ENCODE peak calls at places on chromosomes 7 and 10, in nine cellular contexts. Z, R, Q, N, G, Y, I, D and P are unnamed samples.

GRCh38 chr7:55526770-55527169 is 45.5 kb downstream of the VOPP1 start:
- DNase-seq in Z (no peak), R (no peak), Q (no peak), N (no peak), G (no peak), Y (peak), I (no peak), D (peak), P (no peak)

GRCh38 chr7:25376207-25376606 is 147.9 kb upstream of the NPVF start:
- DNase-seq in Z (no peak), R (no peak), Q (no peak), N (no peak), G (no peak), Y (no peak), I (no peak), D (no peak), P (no peak)

GRCh38 chr10:31829776-31830175 is 98.9 kb downstream of the ARHGAP12 start:
- DNase-seq in Z (no peak), R (no peak), Q (no peak), N (no peak), G (no peak), Y (no peak), I (no peak), D (no peak), P (no peak)

GRCh38 chr10:114663631-114664030 is 5.6 kb upstream of the ABLIM1 start:
- DNase-seq in Z (no peak), R (peak), Q (no peak), N (no peak), G (no peak), Y (no peak), I (no peak), D (no peak), P (peak)

GRCh38 chr10:51932530-51932929 is 233.1 kb upstream of the CSTF2T start:
- DNase-seq in Z (no peak), R (no peak), Q (no peak), N (no peak), G (no peak), Y (no peak), I (no peak), D (no peak), P (no peak)

GRCh38 chr10:69895759-69896158 is 94.1 kb downstream of the COL13A1 start:
- DNase-seq in Z (peak), R (no peak), Q (peak), N (no peak), G (peak), Y (no peak), I (peak), D (no peak), P (no peak)

GRCh38 chr10:92742331-92743228 is 52.8 kb downstream of the HHEX start:
- DNase-seq in Z (no peak), R (no peak), Q (no peak), N (no peak), G (no peak), Y (peak), I (no peak), D (no peak), P (no peak)

GRCh38 chr10:87868277-87868676 is 4.9 kb downstream of the PTEN start:
- DNase-seq in Z (no peak), R (no peak), Q (no peak), N (no peak), G (no peak), Y (no peak), I (no peak), D (no peak), P (no peak)

GRCh38 chr10:11176746-11177145 is 159.1 kb downstream of the CELF2 start:
- DNase-seq in Z (no peak), R (no peak), Q (no peak), N (no peak), G (no peak), Y (peak), I (no peak), D (no peak), P (no peak)

GRCh38 chr10:11472158-11472753 is 139.2 kb downstream of the USP6NL start:
- DNase-seq in Z (no peak), R (peak), Q (peak), N (peak), G (peak), Y (peak), I (peak), D (peak), P (peak)

GRCh38 chr10:81018898-81019890 is 481.5 kb downstream of the SH2D4B start:
- DNase-seq in Z (no peak), R (peak), Q (no peak), N (peak), G (peak), Y (peak), I (peak), D (no peak), P (peak)

GRCh38 chr10:36765777-36766176 is 359.6 kb upstream of the ANKRD30A start:
- DNase-seq in Z (no peak), R (no peak), Q (no peak), N (no peak), G (peak), Y (no peak), I (no peak), D (no peak), P (no peak)

GRCh38 chr10:92846-93245 is 42.4 kb upstream of the ZMYND11 start:
- DNase-seq in Z (no peak), R (no peak), Q (no peak), N (no peak), G (no peak), Y (no peak), I (no peak), D (no peak), P (no peak)

GRCh38 chr7:148567524-148567923 is 23.0 kb upstream of the C7orf33 start:
- DNase-seq in Z (no peak), R (no peak), Q (no peak), N (no peak), G (no peak), Y (no peak), I (no peak), D (no peak), P (no peak)

GRCh38 chr10:49281461-49281860 is 17.5 kb upstream of the C10orf71 start:
- DNase-seq in Z (no peak), R (no peak), Q (no peak), N (no peak), G (no peak), Y (peak), I (no peak), D (peak), P (no peak)

GRCh38 chr10:124696446-124697392 is 47.5 kb downstream of the FAM53B start:
- DNase-seq in Z (no peak), R (no peak), Q (no peak), N (no peak), G (no peak), Y (no peak), I (no peak), D (no peak), P (peak)

GRCh38 chr10:13526952-13527863 is 1.6 kb downstream of the BEND7 start:
- DNase-seq in Z (no peak), R (no peak), Q (no peak), N (no peak), G (peak), Y (no peak), I (no peak), D (no peak), P (no peak)

GRCh38 chr10:5070648-5071410 is 23.4 kb upstream of the AKR1C3 start:
- DNase-seq in Z (no peak), R (peak), Q (no peak), N (no peak), G (peak), Y (no peak), I (no peak), D (no peak), P (no peak)

GRCh38 chr10:8130973-8131911 is 76.8 kb downstream of the GATA3 start:
- DNase-seq in Z (no peak), R (no peak), Q (no peak), N (no peak), G (peak), Y (peak), I (no peak), D (no peak), P (no peak)

GRCh38 chr7:137870684-137871083 is 23.9 kb upstream of the DGKI start:
- DNase-seq in Z (no peak), R (no peak), Q (no peak), N (no peak), G (peak), Y (no peak), I (no peak), D (no peak), P (no peak)

GRCh38 chr10:130218936-130219335 is 82.7 kb downstream of the GLRX3 start:
- DNase-seq in Z (peak), R (no peak), Q (no peak), N (no peak), G (no peak), Y (no peak), I (no peak), D (no peak), P (no peak)

GRCh38 chr10:29266641-29267040 is 22.2 kb upstream of the LYZL1 start:
- DNase-seq in Z (no peak), R (no peak), Q (no peak), N (no peak), G (no peak), Y (peak), I (no peak), D (no peak), P (no peak)

GRCh38 chr7:23247602-23248335 is 1.2 kb downstream of the GPNMB start:
- DNase-seq in Z (no peak), R (no peak), Q (peak), N (no peak), G (no peak), Y (peak), I (no peak), D (no peak), P (no peak)

GRCh38 chr7:1101580-1102431 is 13.9 kb downstream of the GPER1 start:
- DNase-seq in Z (no peak), R (peak), Q (no peak), N (no peak), G (no peak), Y (no peak), I (no peak), D (peak), P (peak)

GRCh38 chr7:3399858-3400257 is 98.8 kb downstream of the SDK1 start:
- DNase-seq in Z (no peak), R (no peak), Q (no peak), N (no peak), G (peak), Y (peak), I (no peak), D (no peak), P (no peak)

GRCh38 chr10:62502995-62503613 is 128.9 kb downstream of the ZNF365 start:
- DNase-seq in Z (no peak), R (no peak), Q (no peak), N (no peak), G (no peak), Y (peak), I (peak), D (no peak), P (no peak)

GRCh38 chr10:71999360-72000072 is 35.3 kb downstream of the CHST3 start:
- DNase-seq in Z (peak), R (peak), Q (peak), N (no peak), G (peak), Y (no peak), I (peak), D (no peak), P (peak)

GRCh38 chr7:731440-732085 is 4.5 kb upstream of the PRKAR1B start:
- DNase-seq in Z (peak), R (no peak), Q (no peak), N (no peak), G (no peak), Y (no peak), I (no peak), D (no peak), P (no peak)

GRCh38 chr7:135407884-135408283 is 102.0 kb downstream of the CNOT4 start:
- DNase-seq in Z (no peak), R (no peak), Q (no peak), N (no peak), G (no peak), Y (no peak), I (no peak), D (no peak), P (no peak)

GRCh38 chr10:132401396-132402168 is 4.6 kb downstream of the PWWP2B start:
- DNase-seq in Z (no peak), R (peak), Q (no peak), N (no peak), G (no peak), Y (no peak), I (no peak), D (peak), P (peak)

GRCh38 chr10:75508814-75509306 is 77.4 kb downstream of the LRMDA start:
- DNase-seq in Z (no peak), R (no peak), Q (peak), N (no peak), G (no peak), Y (no peak), I (no peak), D (no peak), P (no peak)

GRCh38 chr10:24483701-24484100 is 240.0 kb downstream of the ARHGAP21 start:
- DNase-seq in Z (peak), R (peak), Q (no peak), N (peak), G (peak), Y (peak), I (peak), D (peak), P (peak)

GRCh38 chr10:60666221-60666620 is 112.1 kb upstream of the CDK1 start:
- DNase-seq in Z (no peak), R (no peak), Q (no peak), N (no peak), G (no peak), Y (peak), I (peak), D (no peak), P (no peak)

DNA sequence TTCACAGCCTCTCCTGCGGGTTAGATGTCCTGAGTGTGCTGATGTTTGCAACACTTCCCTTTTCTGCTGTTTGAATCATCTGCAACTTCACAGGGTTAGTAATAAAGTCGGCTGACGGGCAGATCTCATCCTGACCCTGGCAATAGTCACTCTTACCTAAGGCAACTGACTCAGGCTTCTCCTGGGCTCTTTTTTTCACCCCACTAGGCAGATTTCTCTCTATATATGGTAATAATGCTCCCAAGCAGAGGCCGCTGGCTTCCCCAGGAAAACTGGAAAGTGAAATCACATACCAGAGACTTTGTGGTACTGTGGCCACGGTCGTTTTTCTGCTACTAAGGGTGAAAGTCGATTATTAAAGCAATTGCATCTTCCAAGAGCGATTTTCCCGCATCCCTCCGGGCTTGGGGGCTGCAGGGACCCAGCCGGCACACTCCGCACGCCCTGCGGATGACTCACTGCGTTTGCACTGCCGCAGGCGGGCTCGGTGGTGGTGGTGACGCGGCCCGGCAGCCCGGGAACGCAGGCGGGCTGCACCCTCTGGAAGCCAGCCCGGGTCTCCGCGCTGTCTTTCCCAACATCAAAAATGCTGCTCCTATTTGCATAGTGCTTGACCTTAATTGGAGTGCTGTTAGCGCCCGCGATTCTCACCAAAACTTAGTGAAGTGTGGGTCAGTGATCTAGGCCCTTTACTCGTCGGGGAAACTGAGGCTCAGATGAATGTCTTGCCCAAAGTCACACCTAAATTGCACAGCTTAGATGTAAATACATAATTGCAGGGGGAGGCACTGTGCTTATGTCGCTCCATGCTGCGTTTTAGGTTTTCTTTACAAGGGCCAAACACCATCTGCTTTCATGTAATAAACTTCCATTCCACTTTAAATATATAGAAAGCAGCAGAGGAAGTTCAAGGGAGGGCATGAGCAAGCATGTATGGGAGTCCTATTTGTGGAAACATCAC is 47.6 kb upstream of the ITGB1 start:
- DNase-seq in Z (peak), R (peak), Q (peak), N (peak), G (peak), Y (peak), I (peak), D (peak), P (peak)
- TF ChIP-seq POLR2A in Z (no peak), R (peak), Q (peak), N (peak), G (peak), Y (no peak), I (no peak), D (no peak), P (no peak)

GRCh38 chr7:4445777-4446176 is 236.3 kb upstream of the FOXK1 start:
- DNase-seq in Z (no peak), R (no peak), Q (no peak), N (no peak), G (no peak), Y (no peak), I (no peak), D (no peak), P (no peak)

GRCh38 chr7:4450483-4450882 is 231.6 kb upstream of the FOXK1 start:
- DNase-seq in Z (no peak), R (no peak), Q (no peak), N (no peak), G (no peak), Y (no peak), I (no peak), D (no peak), P (no peak)

DNA sequence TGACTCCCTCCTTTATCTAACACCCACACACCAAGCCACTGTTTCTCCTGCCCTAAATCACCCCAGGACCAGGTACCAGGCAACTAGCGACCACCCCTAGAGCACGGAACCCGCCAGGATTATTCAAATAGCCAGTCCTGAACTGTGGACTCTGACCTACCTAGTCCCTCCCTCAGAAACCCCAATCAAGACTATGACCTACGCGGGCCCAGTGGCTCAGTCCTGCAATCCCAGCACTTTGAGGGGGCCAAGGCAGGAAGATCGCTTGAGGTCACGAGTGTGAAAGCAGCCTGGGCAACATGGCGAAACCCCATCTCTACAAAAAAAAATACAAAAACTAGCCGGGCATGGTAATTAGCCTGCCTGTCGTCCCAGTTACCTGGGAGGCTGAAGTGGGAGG is 232.8 kb upstream of the FOXK1 start:
- DNase-seq in Z (no peak), R (no peak), Q (no peak), N (no peak), G (no peak), Y (no peak), I (no peak), D (no peak), P (no peak)
- TF ChIP-seq POLR2A in Z (no peak), R (no peak), Q (no peak), N (no peak), G (no peak), Y (no peak), I (no peak), D (no peak), P (no peak)

GRCh38 chr7:100148559-100149328 is at the start of gene LAMTOR4:
- DNase-seq in Z (peak), R (peak), Q (peak), N (peak), G (peak), Y (peak), I (peak), D (peak), P (peak)
- TF ChIP-seq POLR2A in Z (peak), R (peak), Q (peak), N (peak), G (no peak), Y (peak), I (no peak), D (peak), P (no peak)

GRCh38 chr7:131034166-131034881 is 293.4 kb upstream of the MKLN1 start:
- DNase-seq in Z (no peak), R (peak), Q (no peak), N (no peak), G (no peak), Y (no peak), I (no peak), D (no peak), P (peak)
- TF ChIP-seq POLR2A in Z (no peak), R (no peak), Q (no peak), N (no peak), G (no peak), Y (no peak), I (no peak), D (no peak), P (no peak)

DNA sequence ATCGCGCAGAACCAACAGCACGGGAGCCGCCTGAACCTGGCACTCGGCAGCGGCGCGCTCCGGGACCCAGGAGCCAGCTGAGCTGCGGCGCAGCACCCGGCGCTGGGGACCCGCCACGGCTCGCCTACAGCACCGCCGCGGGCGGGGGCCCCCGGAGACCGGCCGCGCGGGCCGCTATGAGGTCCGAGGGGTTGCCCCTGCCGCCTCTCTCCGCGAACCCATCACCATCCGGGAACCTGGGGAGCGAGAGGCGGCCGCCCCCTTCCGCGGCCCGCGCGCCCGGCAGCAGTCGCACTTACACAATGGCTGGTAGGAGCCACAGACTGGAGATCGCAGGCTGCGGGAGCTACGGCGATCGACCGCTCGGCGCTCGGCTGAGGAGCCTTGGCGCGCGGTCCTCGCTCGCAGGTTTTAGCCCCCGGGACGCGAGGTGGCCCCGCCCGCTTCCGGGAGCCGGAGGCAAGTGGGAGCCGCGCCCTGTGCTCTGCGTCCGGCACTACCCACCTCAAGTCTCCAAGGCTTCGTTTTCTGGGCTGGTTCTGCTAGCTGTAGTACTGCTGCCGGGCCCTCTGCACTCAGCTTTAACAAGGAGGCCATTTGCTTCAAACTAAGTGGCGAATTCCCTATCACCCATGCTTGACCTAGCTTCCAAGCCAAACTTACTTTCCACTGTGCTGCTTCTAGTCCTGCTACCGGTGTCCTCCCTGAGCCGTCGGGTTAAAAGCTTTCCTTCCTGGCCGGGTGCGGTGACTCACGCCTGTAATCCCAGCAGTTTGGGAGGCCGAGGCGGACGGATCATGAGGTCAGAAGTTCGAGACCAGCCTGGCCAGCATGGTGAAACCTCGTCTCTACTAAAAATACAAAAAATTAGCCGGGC is at the start of gene TPK1:
- DNase-seq in Z (peak), R (peak), Q (peak), N (peak), G (peak), Y (peak), I (peak), D (peak), P (peak)
- TF ChIP-seq POLR2A in Z (peak), R (peak), Q (peak), N (peak), G (no peak), Y (peak), I (no peak), D (peak), P (peak)

GRCh38 chr7:2373124-2373556 is 18.5 kb downstream of the EIF3B start:
- DNase-seq in Z (no peak), R (peak), Q (no peak), N (peak), G (no peak), Y (peak), I (no peak), D (peak), P (no peak)
- TF ChIP-seq POLR2A in Z (no peak), R (no peak), Q (no peak), N (no peak), G (no peak), Y (no peak), I (no peak), D (no peak), P (no peak)